ENCODE peak calls at places on chromosomes 13 and 19, in ten cellular contexts. H, D, U, I, K, Y, P, C, E and B are unnamed samples.
A peak's percentile ranks its signal among the peaks of the same experiment; 100 is the strongest.

GRCh38 chr13:99737456-99737855 is 234.1 kb downstream of the ZIC5 start:
- DNase-seq in H (no peak), D (no peak), U (no peak), I (no peak), K (no peak), Y (no peak), P (no peak), C (no peak), E (no peak), B (no peak)

GRCh38 chr19:14505488-14506239 is 9.7 kb upstream of the GIPC1 start:
- DNase-seq in H (peak; percentile 90), D (peak; percentile 79), U (peak; percentile 53), I (peak; percentile 49), K (peak; percentile 55), Y (peak; percentile 44), P (peak; percentile 58), C (peak; percentile 66), E (peak; percentile 82), B (peak; percentile 59)

GRCh38 chr13:30191491-30192100 is 115.8 kb downstream of the KATNAL1 start:
- DNase-seq in H (peak; percentile 6), D (no peak), U (no peak), I (no peak), K (no peak), Y (peak; percentile 9), P (peak; percentile 17), C (no peak), E (no peak), B (peak; percentile 49)

GRCh38 chr13:83452292-83452950 is 429.9 kb downstream of the SLITRK1 start:
- DNase-seq in H (no peak), D (peak; percentile 36), U (no peak), I (no peak), K (no peak), Y (no peak), P (no peak), C (no peak), E (no peak), B (no peak)

GRCh38 chr19:4295972-4296771 is 6.0 kb downstream of the TMIGD2 start:
- DNase-seq in H (no peak), D (no peak), U (no peak), I (no peak), K (no peak), Y (no peak), P (no peak), C (no peak), E (no peak), B (no peak)

GRCh38 chr13:26011996-26012688 is 39.7 kb downstream of the SHISA2 start:
- DNase-seq in H (no peak), D (peak; percentile 72), U (peak; percentile 71), I (peak; percentile 17), K (peak; percentile 32), Y (no peak), P (no peak), C (peak; percentile 17), E (peak; percentile 14), B (peak; percentile 8)

GRCh38 chr13:30045916-30046704 is 195.7 kb upstream of the UBL3 start:
- DNase-seq in H (peak; percentile 55), D (no peak), U (no peak), I (no peak), K (no peak), Y (no peak), P (peak; percentile 78), C (no peak), E (no peak), B (no peak)

GRCh38 chr13:95246292-95247082 is 54.8 kb downstream of the ABCC4 start:
- DNase-seq in H (no peak), D (no peak), U (no peak), I (no peak), K (no peak), Y (no peak), P (no peak), C (no peak), E (no peak), B (no peak)

GRCh38 chr13:26604784-26605183 is 47.3 kb downstream of the WASF3 start:
- DNase-seq in H (no peak), D (peak; percentile 67), U (no peak), I (no peak), K (no peak), Y (no peak), P (no peak), C (no peak), E (no peak), B (no peak)